ENCODE peak calls at places on chromosomes 12 and 14, in five cellular contexts. R is GM12865, N is PC-9, T is GM23248, D is astrocyte of the spinal cord. V is an unnamed sample.

GRCh38 chr12:50055831-50056628 is 1.4 kb upstream of the ASIC1 start:
- DNase-seq in T (peak), D (peak), N (peak), R (peak), V (peak)

GRCh38 chr14:53855574-53855973 is 101.1 kb downstream of the BMP4 start:
- DNase-seq in D (no peak), T (no peak), N (no peak), R (no peak), V (no peak)

GRCh38 chr14:66247662-66248061 is 238.5 kb upstream of the CCDC196 start:
- DNase-seq in T (peak), D (no peak), N (no peak), R (no peak), V (no peak)

GRCh38 chr12:47190271-47190750 is 110.6 kb upstream of the AMIGO2 start:
- DNase-seq in T (peak), R (peak), N (no peak), D (peak), V (no peak)

GRCh38 chr14:90839024-90839888 is 23.0 kb upstream of the TTC7B start:
- DNase-seq in R (no peak), T (peak), D (peak), N (no peak), V (no peak)

GRCh38 chr14:50025073-50025472 is 91.3 kb downstream of the VCPKMT start:
- DNase-seq in N (no peak), R (no peak), T (no peak), D (no peak), V (no peak)

GRCh38 chr12:121769831-121770301 is 23.6 kb downstream of the RHOF start:
- DNase-seq in R (no peak), N (no peak), D (no peak), T (no peak), V (no peak)

GRCh38 chr14:78902010-78902623 is 731.9 kb downstream of the NRXN3 start:
- DNase-seq in T (peak), R (peak), N (peak), D (peak), V (no peak)

GRCh38 chr12:6791931-6792520 is 2.7 kb downstream of the CD4 start:
- DNase-seq in N (no peak), D (no peak), R (no peak), T (no peak), V (no peak)

GRCh38 chr12:58750484-58750883 is 169.8 kb downstream of the LRIG3 start:
- DNase-seq in N (no peak), R (no peak), T (peak), D (peak), V (no peak)

GRCh38 chr12:115305867-115306266 is 621.9 kb upstream of the TBX3 start:
- DNase-seq in R (no peak), D (no peak), T (no peak), N (no peak), V (no peak)

GRCh38 chr12:6215932-6216494 is 15.8 kb downstream of the CD9 start:
- DNase-seq in N (peak), T (peak), R (no peak), D (peak), V (no peak)

GRCh38 chr12:19239046-19239445 is 109.5 kb downstream of the PLEKHA5 start:
- DNase-seq in R (no peak), N (no peak), D (no peak), T (no peak), V (no peak)

GRCh38 chr12:81245918-81246611 is 168.2 kb downstream of the ACSS3 start:
- DNase-seq in T (no peak), R (no peak), D (peak), N (no peak), V (no peak)

GRCh38 chr12:131457331-131458047 is 253.4 kb upstream of the SFSWAP start:
- DNase-seq in N (no peak), T (no peak), D (no peak), R (no peak), V (no peak)

GRCh38 chr12:77062846-77063461 is 2.4 kb downstream of the E2F7 start:
- DNase-seq in D (peak), T (no peak), R (peak), N (no peak), V (no peak)

GRCh38 chr14:47490353-47490752 is 185.1 kb downstream of the MDGA2 start:
- DNase-seq in N (no peak), T (no peak), D (no peak), R (no peak), V (no peak)